ENCODE peak calls at places on chromosomes 4 and X, in seven cellular contexts. M is transverse colon, H is GM04503, V is endothelial cell of umbilical vein, C is substantia nigra, E is brain microvascular endothelial cell, R is astrocyte of the hippocampus. J is an unnamed sample.

GRCh38 chrX:13721819-13722527 is 12.4 kb downstream of the TRAPPC2 start:
- DNase-seq in H (no peak), C (no peak), R (peak; percentile 48), M (no peak), E (peak; percentile 25), V (no peak), J (no peak)

GRCh38 chr4:183443609-183444148 is 757 bp upstream of the CDKN2AIP start:
- DNase-seq in R (no peak), M (no peak), H (peak; percentile 15), E (peak; percentile 51), C (no peak), V (peak; percentile 80), J (no peak)

GRCh38 chr4:177005801-177006230 is 213.1 kb upstream of the VEGFC start:
- DNase-seq in R (peak; percentile 73), C (no peak), M (no peak), E (peak; percentile 57), H (peak; percentile 81), V (peak; percentile 41), J (no peak)

GRCh38 chrX:25069209-25069608 is 53.4 kb upstream of the ARX start:
- DNase-seq in V (no peak), H (no peak), M (no peak), E (no peak), R (no peak), C (no peak), J (no peak)

GRCh38 chr4:184802203-184803015 is 23.4 kb downstream of the ACSL1 start:
- DNase-seq in V (no peak), M (no peak), E (no peak), H (no peak), C (no peak), R (peak; percentile 71), J (no peak)

GRCh38 chr4:8747896-8748575 is 123.6 kb downstream of the HMX1 start:
- DNase-seq in V (no peak), R (no peak), C (no peak), M (no peak), H (no peak), E (no peak), J (peak; percentile 2)

GRCh38 chrX:147838465-147839131 is 73.1 kb upstream of the FMR1 start:
- DNase-seq in E (no peak), C (no peak), V (no peak), H (no peak), M (no peak), R (peak; percentile 1), J (no peak)

GRCh38 chr4:169582706-169583105 is 29.7 kb downstream of the NEK1 start:
- DNase-seq in E (peak; percentile 36), V (no peak), R (peak; percentile 34), M (no peak), H (no peak), C (no peak), J (no peak)

GRCh38 chrX:153768311-153769157 is 4.5 kb downstream of the PLXNB3 start:
- DNase-seq in C (no peak), R (no peak), M (peak; percentile 7), H (no peak), V (no peak), E (no peak), J (no peak)

GRCh38 chrX:54246866-54247265 is 63.8 kb upstream of the FAM120C start:
- DNase-seq in M (no peak), H (peak; percentile 8), E (no peak), V (no peak), R (no peak), C (no peak), J (no peak)

GRCh38 chrX:10014462-10015373 is 47.6 kb downstream of the CLDN34 start:
- DNase-seq in H (no peak), R (peak; percentile 94), C (peak; percentile 55), M (peak; percentile 88), V (peak; percentile 87), E (peak; percentile 68), J (peak; percentile 95)

GRCh38 chrX:123084797-123085196 is 99.3 kb upstream of the GRIA3 start:
- DNase-seq in V (no peak), M (no peak), H (peak; percentile 56), R (peak; percentile 55), C (no peak), E (peak; percentile 93), J (no peak)

GRCh38 chr4:158122501-158122900 is 50.3 kb downstream of the GASK1B start:
- DNase-seq in V (no peak), H (no peak), C (no peak), M (no peak), R (peak; percentile 9), E (no peak), J (no peak)

GRCh38 chr4:120749445-120750151 is 172.9 kb downstream of the PRDM5 start:
- DNase-seq in V (no peak), E (no peak), C (no peak), H (no peak), M (peak; percentile 72), R (no peak), J (no peak)

GRCh38 chrX:107730991-107731766 is 44.4 kb downstream of the TSC22D3 start:
- DNase-seq in R (no peak), M (no peak), E (no peak), V (peak; percentile 57), H (no peak), C (no peak), J (no peak)

GRCh38 chr4:44652002-44652401 is 577 bp upstream of the YIPF7 start:
- DNase-seq in V (no peak), C (no peak), E (no peak), H (no peak), R (no peak), M (no peak), J (no peak)

GRCh38 chr4:20248155-20248558 is 3.5 kb upstream of the SLIT2 start:
- DNase-seq in E (peak; percentile 80), V (peak; percentile 76), M (no peak), H (peak; percentile 70), C (no peak), R (peak; percentile 71), J (no peak)

GRCh38 chr4:42464550-42465124 is 67.3 kb downstream of the SHISA3 start:
- DNase-seq in C (no peak), H (no peak), M (no peak), R (peak; percentile 41), E (no peak), V (no peak), J (no peak)

GRCh38 chr4:55358668-55359067 is 12.6 kb downstream of the SRD5A3 start:
- DNase-seq in C (no peak), M (no peak), H (peak; percentile 87), R (peak; percentile 35), V (peak; percentile 72), E (peak; percentile 26), J (no peak)

GRCh38 chr4:112778520-112778919 is 141.6 kb downstream of the LARP7 start:
- DNase-seq in V (no peak), M (no peak), H (no peak), C (no peak), E (no peak), R (peak; percentile 5), J (no peak)

GRCh38 chrX:65679071-65679540 is 11.7 kb downstream of the MSN start:
- DNase-seq in V (peak; percentile 83), M (no peak), H (no peak), E (no peak), C (no peak), R (no peak), J (no peak)

GRCh38 chr4:76585897-76586360 is 150.9 kb downstream of the SHROOM3 start:
- DNase-seq in M (peak; percentile 94), H (no peak), R (peak; percentile 92), V (peak; percentile 62), E (peak; percentile 65), C (peak; percentile 0), J (peak; percentile 85)

GRCh38 chr4:163350672-163351071 is 7.0 kb downstream of the NPY5R start:
- DNase-seq in H (no peak), E (no peak), C (no peak), M (no peak), R (no peak), V (no peak), J (no peak)

GRCh38 chrX:14039344-14039743 is 9.7 kb upstream of the GEMIN8 start:
- DNase-seq in E (peak; percentile 53), C (no peak), M (peak; percentile 61), H (no peak), V (peak; percentile 46), R (peak; percentile 62), J (no peak)

GRCh38 chr4:10605056-10605455 is 79.5 kb downstream of the CLNK start:
- DNase-seq in C (no peak), E (peak; percentile 33), V (no peak), M (no peak), H (no peak), R (no peak), J (no peak)

GRCh38 chr4:29553842-29554241 is 1166.3 kb upstream of the PCDH7 start:
- DNase-seq in R (peak; percentile 26), V (peak; percentile 32), M (no peak), C (no peak), H (no peak), E (no peak), J (no peak)

GRCh38 chr4:82437285-82438005 is 7.1 kb downstream of the ENOPH1 start:
- DNase-seq in R (peak; percentile 40), V (no peak), H (no peak), C (no peak), E (no peak), M (no peak), J (no peak)

GRCh38 chr4:38015886-38016515 is 55.8 kb downstream of the PTTG2 start:
- DNase-seq in V (no peak), R (peak; percentile 66), C (no peak), H (peak; percentile 9), M (no peak), E (no peak), J (peak; percentile 37)

GRCh38 chr4:107997001-107997788 is 7.5 kb downstream of the HADH start:
- DNase-seq in R (peak; percentile 66), H (peak; percentile 77), E (peak; percentile 39), M (no peak), C (no peak), V (no peak), J (peak; percentile 62)

GRCh38 chrX:31679861-31680260 is 608.0 kb upstream of the FTHL17 start:
- DNase-seq in H (no peak), E (no peak), V (no peak), M (no peak), R (no peak), C (no peak), J (no peak)

GRCh38 chrX:132953358-132953757 is 5.1 kb downstream of the HS6ST2 start:
- DNase-seq in C (no peak), H (no peak), R (peak; percentile 18), M (no peak), E (no peak), V (no peak), J (no peak)

GRCh38 chr4:145679991-145680455 is at the start of gene C4orf51:
- DNase-seq in V (peak; percentile 78), R (peak; percentile 80), E (peak; percentile 42), C (no peak), H (peak; percentile 55), M (no peak), J (no peak)

GRCh38 chr4:2095236-2096072 is 36.3 kb downstream of the NAT8L start:
- DNase-seq in V (no peak), E (no peak), R (peak; percentile 79), M (no peak), H (no peak), C (no peak), J (no peak)

GRCh38 chr4:152528060-152528459 is 7.8 kb downstream of the FBXW7 start:
- DNase-seq in V (no peak), M (no peak), R (no peak), C (no peak), E (no peak), H (no peak), J (no peak)

GRCh38 chr4:153502584-153502983 is 36.4 kb downstream of the TMEM131L start:
- DNase-seq in R (no peak), M (no peak), H (no peak), C (no peak), V (no peak), E (no peak), J (no peak)

GRCh38 chr4:125244848-125245450 is 69.8 kb upstream of the FAT4 start:
- DNase-seq in R (peak; percentile 40), M (no peak), E (no peak), V (peak; percentile 59), H (no peak), C (no peak), J (no peak)

J was measured in heart left ventricle.